ENCODE peak calls at places on chromosomes 4 and X, in nine cellular contexts. One of them, this sample, is unnamed. For H3K4me1, the result is how much of the 10 kb centered on the place peaks cover.

GRCh38 chr4:20944451-20944850 is 244.2 kb downstream of the PACRGL start:
- DNase-seq in SK-N-SH: no peak
- DNase-seq in ovary: no peak
- DNase-seq in fibroblast of lung: no peak
- DNase-seq in mesenchymal stem cell: no peak
- DNase-seq in Peyer's patch: no peak
- DNase-seq in tibial artery: no peak
- DNase-seq in right lobe of liver: no peak
- DNase-seq in lung: no peak
- DNase-seq in this sample: no peak

GRCh38 chr4:137156054-137156453 is 376.2 kb downstream of the PCDH18 start:
- DNase-seq in Peyer's patch: no peak
- DNase-seq in right lobe of liver: no peak
- DNase-seq in lung: no peak
- DNase-seq in fibroblast of lung: peak
- DNase-seq in ovary: no peak
- DNase-seq in tibial artery: no peak
- DNase-seq in mesenchymal stem cell: peak
- DNase-seq in SK-N-SH: no peak
- DNase-seq in this sample: no peak

GRCh38 chrX:21959362-21960051 is 19.0 kb downstream of the SMS start:
- DNase-seq in Peyer's patch: no peak
- DNase-seq in ovary: no peak
- DNase-seq in fibroblast of lung: no peak
- DNase-seq in SK-N-SH: no peak
- DNase-seq in tibial artery: no peak
- DNase-seq in lung: no peak
- DNase-seq in mesenchymal stem cell: no peak
- DNase-seq in right lobe of liver: no peak
- DNase-seq in this sample: no peak

GRCh38 chr4:658031-658667 is 15.9 kb downstream of the ATP5ME start:
- DNase-seq in SK-N-SH: no peak
- DNase-seq in tibial artery: no peak
- DNase-seq in right lobe of liver: peak
- DNase-seq in lung: no peak
- DNase-seq in fibroblast of lung: no peak
- DNase-seq in ovary: no peak
- DNase-seq in Peyer's patch: no peak
- DNase-seq in mesenchymal stem cell: no peak
- DNase-seq in this sample: no peak

GRCh38 chr4:39394706-39395105 is 12.0 kb upstream of the KLB start:
- DNase-seq in Peyer's patch: no peak
- DNase-seq in lung: no peak
- DNase-seq in SK-N-SH: no peak
- DNase-seq in mesenchymal stem cell: no peak
- DNase-seq in right lobe of liver: no peak
- DNase-seq in fibroblast of lung: no peak
- DNase-seq in tibial artery: no peak
- DNase-seq in ovary: no peak
- DNase-seq in this sample: no peak

GRCh38 chr4:65416875-65417274 is 253.4 kb downstream of the EPHA5 start:
- DNase-seq in tibial artery: no peak
- DNase-seq in mesenchymal stem cell: no peak
- DNase-seq in fibroblast of lung: peak
- DNase-seq in lung: no peak
- DNase-seq in ovary: no peak
- DNase-seq in right lobe of liver: peak
- DNase-seq in SK-N-SH: no peak
- DNase-seq in Peyer's patch: no peak
- DNase-seq in this sample: no peak

GRCh38 chrX:72685810-72686465 is 28.2 kb downstream of the PHKA1 start:
- DNase-seq in SK-N-SH: no peak
- DNase-seq in mesenchymal stem cell: no peak
- DNase-seq in Peyer's patch: no peak
- DNase-seq in tibial artery: no peak
- DNase-seq in right lobe of liver: no peak
- DNase-seq in fibroblast of lung: peak
- DNase-seq in lung: no peak
- DNase-seq in ovary: no peak
- DNase-seq in this sample: no peak

GRCh38 chrX:45749375-45749774 is 548.7 kb upstream of the DIPK2B start:
- DNase-seq in Peyer's patch: no peak
- DNase-seq in fibroblast of lung: no peak
- DNase-seq in SK-N-SH: no peak
- DNase-seq in right lobe of liver: no peak
- DNase-seq in tibial artery: no peak
- DNase-seq in mesenchymal stem cell: peak
- DNase-seq in ovary: no peak
- DNase-seq in lung: no peak
- DNase-seq in this sample: no peak

GRCh38 chr4:86934147-86934771 is 552 bp upstream of the AFF1 start:
- DNase-seq in ovary: no peak
- DNase-seq in fibroblast of lung: peak
- DNase-seq in right lobe of liver: no peak
- DNase-seq in tibial artery: no peak
- DNase-seq in lung: no peak
- DNase-seq in Peyer's patch: no peak
- DNase-seq in mesenchymal stem cell: no peak
- DNase-seq in SK-N-SH: peak
- DNase-seq in this sample: no peak

GRCh38 chr4:86934772-86935498 is at the start of gene AFF1:
- DNase-seq in lung: peak
- DNase-seq in ovary: peak
- DNase-seq in mesenchymal stem cell: peak
- DNase-seq in Peyer's patch: peak
- DNase-seq in right lobe of liver: peak
- DNase-seq in fibroblast of lung: peak
- DNase-seq in SK-N-SH: peak
- DNase-seq in tibial artery: peak
- DNase-seq in this sample: peak

GRCh38 chr4:86939123-86939522 is 4.3 kb downstream of the AFF1 start:
- DNase-seq in ovary: no peak
- DNase-seq in tibial artery: no peak
- DNase-seq in mesenchymal stem cell: peak
- DNase-seq in fibroblast of lung: no peak
- DNase-seq in lung: no peak
- DNase-seq in SK-N-SH: no peak
- DNase-seq in right lobe of liver: no peak
- DNase-seq in Peyer's patch: no peak
- DNase-seq in this sample: no peak

GRCh38 chr4:86935499-86935832 is 655 bp downstream of the AFF1 start:
- DNase-seq in tibial artery: peak
- DNase-seq in fibroblast of lung: no peak
- DNase-seq in lung: peak
- DNase-seq in SK-N-SH: peak
- DNase-seq in ovary: no peak
- DNase-seq in right lobe of liver: peak
- DNase-seq in mesenchymal stem cell: no peak
- DNase-seq in Peyer's patch: peak
- DNase-seq in this sample: peak

DNA sequence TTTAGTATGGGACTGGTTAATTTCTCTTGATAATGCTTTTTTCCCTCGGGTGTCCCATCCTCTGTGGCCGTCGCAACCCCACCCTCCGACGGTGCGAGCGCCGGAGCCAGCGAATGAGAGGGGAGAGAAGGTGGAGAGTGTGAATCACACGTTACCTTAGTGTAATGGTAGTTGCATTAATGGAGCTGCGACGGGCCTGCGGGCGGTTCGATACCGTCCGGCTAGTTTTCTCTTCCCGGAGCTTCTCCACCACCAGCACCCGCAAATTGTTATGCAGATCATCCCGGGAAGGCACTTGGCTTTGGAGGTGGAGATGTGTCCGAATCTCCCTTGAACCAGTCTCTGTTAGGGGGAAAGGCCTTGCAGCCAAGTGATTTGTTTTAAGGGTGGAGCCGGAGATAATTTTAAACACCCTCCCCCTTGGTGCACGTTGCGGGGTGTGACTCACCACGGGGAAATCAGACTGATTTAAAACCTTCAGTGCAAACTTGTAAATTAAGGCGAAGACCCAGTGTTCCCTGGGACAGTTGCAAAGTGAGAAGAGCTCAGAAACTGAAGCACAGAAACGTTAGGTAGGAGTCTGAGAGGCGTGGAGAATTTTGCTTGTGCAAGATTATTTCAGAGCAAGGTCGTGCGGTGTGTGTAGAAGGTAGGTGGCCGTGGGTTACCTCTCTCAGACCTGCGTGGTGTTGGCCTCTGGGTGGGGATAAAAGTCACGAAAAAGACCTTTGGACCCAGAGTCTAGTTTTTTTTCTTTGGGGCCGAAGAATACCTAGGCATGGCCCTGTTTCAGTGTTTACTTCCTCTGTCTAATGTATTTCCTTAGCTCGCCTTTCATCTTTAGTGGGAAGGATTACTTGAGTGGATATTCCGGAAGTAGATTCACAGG is 1.3 kb downstream of the AFF1 start:
- DNase-seq in mesenchymal stem cell: peak
- DNase-seq in tibial artery: peak
- DNase-seq in lung: peak
- DNase-seq in ovary: peak
- DNase-seq in right lobe of liver: peak
- DNase-seq in SK-N-SH: no peak
- DNase-seq in Peyer's patch: peak
- DNase-seq in fibroblast of lung: peak
- DNase-seq in this sample: peak
- H3K4me1 ChIP-seq in mesenchymal stem cell: under half
- H3K4me1 ChIP-seq in tibial artery: under half
- H3K4me1 ChIP-seq in lung: under half
- H3K4me1 ChIP-seq in ovary: under half
- H3K4me1 ChIP-seq in right lobe of liver: under half
- H3K4me1 ChIP-seq in SK-N-SH: under half
- H3K4me1 ChIP-seq in Peyer's patch: under half
- H3K4me1 ChIP-seq in fibroblast of lung: under half
- H3K4me1 ChIP-seq in this sample: half or more

GRCh38 chr4:15343581-15343980 is 84.3 kb upstream of the C1QTNF7 start:
- DNase-seq in SK-N-SH: no peak
- DNase-seq in lung: no peak
- DNase-seq in fibroblast of lung: peak
- DNase-seq in mesenchymal stem cell: no peak
- DNase-seq in right lobe of liver: no peak
- DNase-seq in Peyer's patch: no peak
- DNase-seq in tibial artery: no peak
- DNase-seq in ovary: no peak
- DNase-seq in this sample: no peak

GRCh38 chr4:15344041-15344440 is 83.8 kb upstream of the C1QTNF7 start:
- DNase-seq in ovary: no peak
- DNase-seq in lung: no peak
- DNase-seq in right lobe of liver: no peak
- DNase-seq in tibial artery: no peak
- DNase-seq in SK-N-SH: no peak
- DNase-seq in mesenchymal stem cell: peak
- DNase-seq in Peyer's patch: no peak
- DNase-seq in fibroblast of lung: peak
- DNase-seq in this sample: no peak

GRCh38 chr4:15343000-15343399 is 84.8 kb upstream of the C1QTNF7 start:
- DNase-seq in tibial artery: no peak
- DNase-seq in fibroblast of lung: no peak
- DNase-seq in lung: no peak
- DNase-seq in ovary: no peak
- DNase-seq in mesenchymal stem cell: no peak
- DNase-seq in SK-N-SH: no peak
- DNase-seq in Peyer's patch: no peak
- DNase-seq in right lobe of liver: no peak
- DNase-seq in this sample: no peak

GRCh38 chr4:15348236-15348635 is 79.6 kb upstream of the C1QTNF7 start:
- DNase-seq in Peyer's patch: no peak
- DNase-seq in ovary: no peak
- DNase-seq in mesenchymal stem cell: no peak
- DNase-seq in lung: no peak
- DNase-seq in fibroblast of lung: peak
- DNase-seq in right lobe of liver: no peak
- DNase-seq in tibial artery: no peak
- DNase-seq in SK-N-SH: no peak
- DNase-seq in this sample: no peak

DNA sequence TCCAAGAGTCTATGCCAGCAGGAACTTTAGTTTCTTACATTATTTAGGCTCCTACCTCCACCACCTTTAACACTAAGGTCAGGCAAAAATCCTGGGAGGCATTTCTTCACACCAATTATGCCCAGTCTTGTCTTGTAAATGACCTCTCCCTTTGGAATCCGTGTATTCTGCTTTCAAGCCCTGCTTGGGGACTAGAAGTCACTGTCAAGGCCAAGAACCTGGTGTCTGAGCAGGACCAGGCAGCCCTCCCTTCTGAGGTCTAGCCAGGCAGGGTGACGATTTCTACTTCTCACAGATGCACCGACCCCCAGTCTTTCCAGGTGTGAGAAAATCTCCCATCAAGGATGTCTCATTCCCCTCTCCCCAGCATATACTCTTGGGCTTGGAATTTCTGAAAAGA is 82.7 kb upstream of the C1QTNF7 start:
- DNase-seq in mesenchymal stem cell: no peak
- DNase-seq in right lobe of liver: no peak
- DNase-seq in ovary: no peak
- DNase-seq in SK-N-SH: no peak
- DNase-seq in fibroblast of lung: no peak
- DNase-seq in lung: no peak
- DNase-seq in tibial artery: no peak
- DNase-seq in Peyer's patch: no peak
- DNase-seq in this sample: no peak
- H3K4me1 ChIP-seq in mesenchymal stem cell: under half
- H3K4me1 ChIP-seq in right lobe of liver: under half
- H3K4me1 ChIP-seq in ovary: under half
- H3K4me1 ChIP-seq in SK-N-SH: under half
- H3K4me1 ChIP-seq in fibroblast of lung: under half
- H3K4me1 ChIP-seq in lung: under half
- H3K4me1 ChIP-seq in tibial artery: under half
- H3K4me1 ChIP-seq in Peyer's patch: under half
- H3K4me1 ChIP-seq in this sample: under half

GRCh38 chr4:88280228-88280795 is 4.0 kb downstream of the PPM1K start:
- DNase-seq in Peyer's patch: peak
- DNase-seq in fibroblast of lung: no peak
- DNase-seq in tibial artery: no peak
- DNase-seq in ovary: no peak
- DNase-seq in right lobe of liver: no peak
- DNase-seq in mesenchymal stem cell: no peak
- DNase-seq in SK-N-SH: no peak
- DNase-seq in lung: no peak
- DNase-seq in this sample: no peak
- H3K4me1 ChIP-seq in Peyer's patch: under half
- H3K4me1 ChIP-seq in fibroblast of lung: under half
- H3K4me1 ChIP-seq in tibial artery: under half
- H3K4me1 ChIP-seq in ovary: under half
- H3K4me1 ChIP-seq in right lobe of liver: under half
- H3K4me1 ChIP-seq in mesenchymal stem cell: under half
- H3K4me1 ChIP-seq in SK-N-SH: under half
- H3K4me1 ChIP-seq in lung: under half
- H3K4me1 ChIP-seq in this sample: under half

DNA sequence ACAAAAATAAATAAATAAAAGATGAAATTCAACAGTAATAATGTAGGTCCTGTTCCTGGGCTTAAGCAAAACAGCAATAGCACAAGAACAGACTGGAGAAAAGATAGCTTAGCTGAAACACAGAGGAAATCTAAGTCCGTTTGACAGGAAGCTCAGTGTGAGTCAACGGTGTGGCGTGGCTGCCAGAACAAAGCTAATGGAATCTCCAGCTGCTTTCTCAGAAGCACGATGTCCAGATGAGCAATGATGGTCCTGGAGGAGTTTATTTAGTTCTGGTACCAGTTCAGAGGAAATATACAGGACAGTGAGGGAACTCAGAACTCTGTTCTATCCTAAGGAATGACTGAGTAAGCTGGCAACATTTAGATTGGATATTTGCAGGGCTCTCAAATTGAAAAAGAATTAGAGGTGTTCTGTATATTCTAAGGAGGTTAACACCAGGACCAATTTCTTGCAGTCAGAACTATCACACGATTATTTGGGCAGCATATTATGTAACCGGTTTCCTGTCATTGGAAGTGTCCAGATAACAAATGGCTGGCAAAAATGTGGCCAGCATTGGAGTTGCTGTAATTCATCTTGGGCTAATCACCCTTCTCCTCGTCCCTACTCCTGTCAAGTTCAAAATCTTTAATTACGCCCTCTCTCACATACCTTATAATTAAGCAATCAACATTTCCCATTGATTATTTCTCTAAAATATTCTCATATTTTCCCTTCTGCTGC is 12.7 kb downstream of the GAB3 start:
- DNase-seq in mesenchymal stem cell: peak
- DNase-seq in fibroblast of lung: peak
- DNase-seq in right lobe of liver: no peak
- DNase-seq in ovary: peak
- DNase-seq in lung: no peak
- DNase-seq in Peyer's patch: no peak
- DNase-seq in SK-N-SH: no peak
- DNase-seq in tibial artery: no peak
- DNase-seq in this sample: peak
- H3K4me1 ChIP-seq in mesenchymal stem cell: under half
- H3K4me1 ChIP-seq in fibroblast of lung: under half
- H3K4me1 ChIP-seq in right lobe of liver: under half
- H3K4me1 ChIP-seq in ovary: under half
- H3K4me1 ChIP-seq in lung: under half
- H3K4me1 ChIP-seq in Peyer's patch: under half
- H3K4me1 ChIP-seq in SK-N-SH: under half
- H3K4me1 ChIP-seq in tibial artery: under half
- H3K4me1 ChIP-seq in this sample: under half

This sample was measured in gastrocnemius medialis.